ENCODE peak calls at places on chromosomes 11 and 22, in seven cellular contexts. F, W, M, D, C, G and L are unnamed samples.

GRCh38 chr22:29734853-29735252 is 15.1 kb downstream of the CABP7 start:
- DNase-seq in F (no peak), W (no peak), M (no peak), D (no peak), C (no peak), G (no peak), L (peak; percentile 53)

GRCh38 chr11:99068832-99069231 is 48.1 kb downstream of the CNTN5 start:
- DNase-seq in F (no peak), W (no peak), M (no peak), D (no peak), C (no peak), G (no peak), L (no peak)

GRCh38 chr11:118608268-118609214 is 1.1 kb downstream of the PHLDB1 start:
- DNase-seq in F (no peak), W (no peak), M (peak; percentile 49), D (peak; percentile 74), C (no peak), G (no peak), L (no peak)

GRCh38 chr11:205221-206001 is 1.8 kb downstream of the BET1L start:
- DNase-seq in F (no peak), W (no peak), M (no peak), D (no peak), C (no peak), G (no peak), L (no peak)

GRCh38 chr11:91433284-91434010 is 791.2 kb upstream of the FAT3 start:
- DNase-seq in F (no peak), W (no peak), M (no peak), D (no peak), C (no peak), G (no peak), L (no peak)

GRCh38 chr22:50014655-50015401 is 2.3 kb upstream of the IL17REL start:
- DNase-seq in F (no peak), W (no peak), M (no peak), D (peak; percentile 65), C (no peak), G (no peak), L (peak; percentile 40)

GRCh38 chr22:20302438-20303228 is 17.2 kb downstream of the DGCR6L start:
- DNase-seq in F (no peak), W (no peak), M (no peak), D (no peak), C (no peak), G (no peak), L (no peak)

GRCh38 chr11:221539-221938 is 14.0 kb downstream of the RIC8A start:
- DNase-seq in F (no peak), W (no peak), M (no peak), D (no peak), C (no peak), G (no peak), L (no peak)

GRCh38 chr11:85752201-85752889 is 58.6 kb downstream of the SYTL2 start:
- DNase-seq in F (no peak), W (no peak), M (no peak), D (no peak), C (no peak), G (no peak), L (no peak)

GRCh38 chr22:33129621-33130020 is 71.4 kb upstream of the SYN3 start:
- DNase-seq in F (no peak), W (no peak), M (no peak), D (no peak), C (no peak), G (no peak), L (no peak)

GRCh38 chr11:7571640-7572000 is 57.8 kb downstream of the PPFIBP2 start:
- DNase-seq in F (peak; percentile 51), W (peak; percentile 47), M (peak; percentile 79), D (peak; percentile 66), C (peak; percentile 76), G (no peak), L (peak; percentile 92)

GRCh38 chr11:19723572-19724342 is 11.1 kb downstream of the NAV2 start:
- DNase-seq in F (peak; percentile 36), W (no peak), M (no peak), D (no peak), C (peak; percentile 12), G (no peak), L (no peak)

GRCh38 chr11:36868380-36868779 is 270.3 kb upstream of the RAG2 start:
- DNase-seq in F (no peak), W (no peak), M (no peak), D (no peak), C (no peak), G (no peak), L (no peak)

GRCh38 chr11:17498058-17498457 is 21.4 kb upstream of the ABCC8 start:
- DNase-seq in F (peak; percentile 38), W (no peak), M (no peak), D (no peak), C (no peak), G (no peak), L (peak; percentile 40)

GRCh38 chr11:80473562-80473961 is 1032.7 kb upstream of the TENM4 start:
- DNase-seq in F (no peak), W (no peak), M (no peak), D (no peak), C (no peak), G (peak; percentile 3), L (peak; percentile 24)

GRCh38 chr11:95132956-95133355 is 43.3 kb downstream of the ENDOD1 start:
- DNase-seq in F (no peak), W (no peak), M (no peak), D (no peak), C (no peak), G (no peak), L (no peak)

GRCh38 chr11:114233755-114234154 is 62.4 kb upstream of the NNMT start:
- DNase-seq in F (no peak), W (no peak), M (no peak), D (no peak), C (no peak), G (no peak), L (no peak)

GRCh38 chr11:19756675-19757475 is 44.2 kb downstream of the NAV2 start:
- DNase-seq in F (no peak), W (no peak), M (no peak), D (no peak), C (no peak), G (no peak), L (no peak)

GRCh38 chr11:23789938-23790371 is 706.9 kb upstream of the LUZP2 start:
- DNase-seq in F (no peak), W (no peak), M (peak; percentile 16), D (no peak), C (no peak), G (no peak), L (no peak)

GRCh38 chr11:79243412-79244174 is 197.2 kb downstream of the TENM4 start:
- DNase-seq in F (no peak), W (no peak), M (peak; percentile 47), D (no peak), C (no peak), G (no peak), L (no peak)

GRCh38 chr11:27933992-27934829 is 173.7 kb downstream of the KIF18A start:
- DNase-seq in F (peak; percentile 98), W (no peak), M (peak; percentile 61), D (no peak), C (no peak), G (no peak), L (peak; percentile 36)

GRCh38 chr11:33135216-33135615 is 26.1 kb downstream of the CSTF3 start:
- DNase-seq in F (no peak), W (no peak), M (no peak), D (no peak), C (no peak), G (no peak), L (no peak)

GRCh38 chr22:28021998-28022660 is 103.1 kb upstream of the PITPNB start:
- DNase-seq in F (no peak), W (no peak), M (no peak), D (no peak), C (no peak), G (no peak), L (no peak)

GRCh38 chr11:123729602-123730001 is 11.9 kb downstream of the ZNF202 start:
- DNase-seq in F (no peak), W (no peak), M (no peak), D (no peak), C (no peak), G (no peak), L (no peak)

DNA sequence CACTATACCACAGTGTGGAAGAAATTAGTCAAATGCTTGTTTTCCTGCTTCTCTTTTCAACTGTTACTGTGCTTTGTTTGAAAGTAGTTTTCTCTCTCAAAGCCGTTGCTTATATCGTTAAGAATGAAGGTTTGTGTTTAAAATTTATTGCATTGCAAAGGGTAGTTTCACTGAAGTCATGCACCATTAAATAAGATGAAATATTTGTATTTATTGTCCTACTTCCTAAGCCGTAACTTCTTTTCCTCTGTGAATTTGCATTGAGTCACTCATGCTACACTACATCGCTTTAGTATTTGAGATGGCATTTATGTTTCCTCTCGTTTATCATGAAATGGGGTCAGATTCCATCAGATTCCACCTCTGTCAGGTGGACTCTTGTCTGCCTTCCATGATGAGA is 65.8 kb upstream of the RASSF10 start:
- DNase-seq in F (no peak), W (no peak), M (no peak), D (no peak), C (no peak), G (no peak), L (no peak)
- TF ChIP-seq REST in F (no peak), W (no peak), M (no peak), D (no peak), C (no peak), G (no peak), L (no peak)

GRCh38 chr11:105333153-105333552 is 193.6 kb upstream of the CARD18 start:
- DNase-seq in F (no peak), W (no peak), M (no peak), D (no peak), C (no peak), G (no peak), L (no peak)

GRCh38 chr11:105334025-105334714 is 194.6 kb upstream of the CARD18 start:
- DNase-seq in F (no peak), W (no peak), M (no peak), D (no peak), C (no peak), G (no peak), L (no peak)
- TF ChIP-seq REST in F (no peak), W (no peak), M (no peak), D (no peak), C (no peak), G (no peak), L (no peak)

GRCh38 chr11:133007020-133007584 is 525.2 kb downstream of the OPCML start:
- DNase-seq in F (no peak), W (no peak), M (no peak), D (no peak), C (no peak), G (no peak), L (no peak)
- TF ChIP-seq REST in F (no peak), W (no peak), M (no peak), D (no peak), C (no peak), G (no peak), L (no peak)

DNA sequence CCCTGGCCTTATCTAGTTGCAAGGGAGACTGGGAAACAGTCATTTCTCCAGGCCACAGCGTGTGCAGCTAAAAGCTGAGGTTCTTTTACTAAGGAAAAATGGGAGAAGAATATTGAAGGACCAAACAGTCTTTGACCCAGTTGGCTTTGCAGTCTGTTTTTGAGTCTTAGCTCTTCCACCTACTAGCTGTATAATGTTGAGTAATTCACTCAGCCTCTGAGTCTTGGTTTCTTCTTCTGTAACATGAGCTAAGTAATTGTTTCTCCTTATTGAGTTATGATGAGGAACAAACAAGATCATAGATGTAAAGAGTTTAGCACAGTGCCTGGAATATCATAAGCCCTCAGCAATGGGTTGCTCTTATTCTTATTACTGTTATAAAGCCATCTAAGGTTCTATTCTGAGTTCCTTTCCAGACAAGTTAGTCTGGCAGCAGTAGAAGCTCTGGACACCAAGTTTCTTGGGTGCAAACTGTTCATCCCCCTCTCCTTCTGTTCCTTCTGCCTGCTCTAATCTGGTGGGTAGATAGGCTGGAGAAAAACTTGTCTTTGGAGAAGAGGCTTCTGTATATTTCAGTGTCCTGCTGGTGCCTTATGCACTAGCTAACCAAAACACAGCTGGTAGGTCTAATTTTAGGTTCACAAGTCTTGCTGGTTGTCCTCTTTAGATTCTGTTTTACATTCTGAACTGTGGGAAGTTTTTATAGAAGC is 13.5 kb downstream of the TRIM44 start:
- DNase-seq in F (no peak), W (no peak), M (no peak), D (no peak), C (no peak), G (no peak), L (no peak)
- TF ChIP-seq REST in F (no peak), W (no peak), M (no peak), D (no peak), C (no peak), G (no peak), L (no peak)